ENCODE peak calls at places on chromosomes 16 and 17, in five cellular contexts. One of them, this sample, is unnamed.

GRCh38 chr17:15652960-15653359 is 31.2 kb downstream of the TRIM16 start:
- DNase-seq in tibial nerve: no peak
- DNase-seq in GM12878: no peak
- DNase-seq in heart right ventricle: no peak
- DNase-seq in cardiac muscle cell: no peak
- DNase-seq in this sample: no peak

GRCh38 chr16:4752351-4753100 is 14.4 kb downstream of the ZNF500 start:
- DNase-seq in tibial nerve: no peak
- DNase-seq in GM12878: no peak
- DNase-seq in heart right ventricle: no peak
- DNase-seq in cardiac muscle cell: no peak
- DNase-seq in this sample: no peak

GRCh38 chr17:49575524-49576120 is at the start of gene NXPH3:
- DNase-seq in tibial nerve: no peak
- DNase-seq in GM12878: no peak
- DNase-seq in heart right ventricle: peak; percentile 81
- DNase-seq in cardiac muscle cell: peak; percentile 85
- DNase-seq in this sample: peak; percentile 65

GRCh38 chr16:57667526-57668258 is 414 bp upstream of the ADGRG3 start:
- DNase-seq in tibial nerve: no peak
- DNase-seq in GM12878: no peak
- DNase-seq in heart right ventricle: no peak
- DNase-seq in cardiac muscle cell: no peak
- DNase-seq in this sample: peak; percentile 80

GRCh38 chr17:5399767-5400166 is 19.7 kb downstream of the NUP88 start:
- DNase-seq in tibial nerve: no peak
- DNase-seq in GM12878: no peak
- DNase-seq in heart right ventricle: no peak
- DNase-seq in cardiac muscle cell: no peak
- DNase-seq in this sample: no peak

GRCh38 chr17:22671110-22671509 is 978.8 kb downstream of the KCNJ18 start:
- DNase-seq in tibial nerve: no peak
- DNase-seq in GM12878: no peak
- DNase-seq in heart right ventricle: no peak
- DNase-seq in cardiac muscle cell: no peak
- DNase-seq in this sample: peak; percentile 13

GRCh38 chr16:66476328-66477027 is 49.4 kb downstream of the BEAN1 start:
- DNase-seq in tibial nerve: no peak
- DNase-seq in GM12878: no peak
- DNase-seq in heart right ventricle: no peak
- DNase-seq in cardiac muscle cell: no peak
- DNase-seq in this sample: no peak

GRCh38 chr17:78332991-78333390 is 26.9 kb downstream of the SOCS3 start:
- DNase-seq in tibial nerve: no peak
- DNase-seq in GM12878: no peak
- DNase-seq in heart right ventricle: no peak
- DNase-seq in cardiac muscle cell: no peak
- DNase-seq in this sample: no peak

GRCh38 chr17:67503184-67503583 is 126.1 kb downstream of the PITPNC1 start:
- DNase-seq in tibial nerve: no peak
- DNase-seq in GM12878: no peak
- DNase-seq in heart right ventricle: no peak
- DNase-seq in cardiac muscle cell: no peak
- DNase-seq in this sample: no peak

GRCh38 chr16:15907863-15908478 is 19.6 kb upstream of the CEP20 start:
- DNase-seq in tibial nerve: no peak
- DNase-seq in GM12878: peak; percentile 97
- DNase-seq in heart right ventricle: no peak
- DNase-seq in cardiac muscle cell: peak; percentile 42
- DNase-seq in this sample: peak; percentile 10

GRCh38 chr16:57115504-57116182 is 23.3 kb downstream of the CPNE2 start:
- DNase-seq in tibial nerve: no peak
- DNase-seq in GM12878: no peak
- DNase-seq in heart right ventricle: peak; percentile 80
- DNase-seq in cardiac muscle cell: no peak
- DNase-seq in this sample: no peak

GRCh38 chr16:14560523-14560922 is 69.5 kb downstream of the PARN start:
- DNase-seq in tibial nerve: no peak
- DNase-seq in GM12878: no peak
- DNase-seq in heart right ventricle: no peak
- DNase-seq in cardiac muscle cell: no peak
- DNase-seq in this sample: no peak

GRCh38 chr17:18070861-18071340 is 16.8 kb upstream of the DRG2 start:
- DNase-seq in tibial nerve: no peak
- DNase-seq in GM12878: no peak
- DNase-seq in heart right ventricle: no peak
- DNase-seq in cardiac muscle cell: peak; percentile 34
- DNase-seq in this sample: no peak

GRCh38 chr16:78072275-78072674 is 27.2 kb upstream of the WWOX start:
- DNase-seq in tibial nerve: no peak
- DNase-seq in GM12878: no peak
- DNase-seq in heart right ventricle: no peak
- DNase-seq in cardiac muscle cell: no peak
- DNase-seq in this sample: no peak

GRCh38 chr17:3916013-3916696 is at the start of gene P2RX1:
- DNase-seq in tibial nerve: no peak
- DNase-seq in GM12878: no peak
- DNase-seq in heart right ventricle: no peak
- DNase-seq in cardiac muscle cell: no peak
- DNase-seq in this sample: peak; percentile 86

GRCh38 chr17:68383443-68384321 is 73.6 kb downstream of the WIPI1 start:
- DNase-seq in tibial nerve: no peak
- DNase-seq in GM12878: no peak
- DNase-seq in heart right ventricle: no peak
- DNase-seq in cardiac muscle cell: no peak
- DNase-seq in this sample: no peak

GRCh38 chr16:85473909-85474640 is 139.0 kb upstream of the GSE1 start:
- DNase-seq in tibial nerve: no peak
- DNase-seq in GM12878: no peak
- DNase-seq in heart right ventricle: no peak
- DNase-seq in cardiac muscle cell: no peak
- DNase-seq in this sample: no peak

GRCh38 chr17:9239821-9240658 is 218.7 kb downstream of the NTN1 start:
- DNase-seq in tibial nerve: peak; percentile 62
- DNase-seq in GM12878: no peak
- DNase-seq in heart right ventricle: peak; percentile 82
- DNase-seq in cardiac muscle cell: peak; percentile 69
- DNase-seq in this sample: peak; percentile 75

GRCh38 chr16:86072328-86073102 is 173.6 kb downstream of the IRF8 start:
- DNase-seq in tibial nerve: peak; percentile 52
- DNase-seq in GM12878: no peak
- DNase-seq in heart right ventricle: peak; percentile 54
- DNase-seq in cardiac muscle cell: peak; percentile 82
- DNase-seq in this sample: peak; percentile 23

GRCh38 chr17:44324571-44325275 is at the start of gene SLC25A39:
- DNase-seq in tibial nerve: peak; percentile 91
- DNase-seq in GM12878: no peak
- DNase-seq in heart right ventricle: peak; percentile 97
- DNase-seq in cardiac muscle cell: peak; percentile 97
- DNase-seq in this sample: peak; percentile 100

GRCh38 chr17:29155235-29155965 is 24.8 kb downstream of the MYO18A start:
- DNase-seq in tibial nerve: no peak
- DNase-seq in GM12878: no peak
- DNase-seq in heart right ventricle: no peak
- DNase-seq in cardiac muscle cell: no peak
- DNase-seq in this sample: peak; percentile 73

GRCh38 chr16:10828851-10829331 is 10.3 kb upstream of the TVP23A start:
- DNase-seq in tibial nerve: peak; percentile 83
- DNase-seq in GM12878: no peak
- DNase-seq in heart right ventricle: peak; percentile 96
- DNase-seq in cardiac muscle cell: no peak
- DNase-seq in this sample: peak; percentile 94

GRCh38 chr16:87945351-87946042 is 5.7 kb upstream of the BANP start:
- DNase-seq in tibial nerve: peak; percentile 51
- DNase-seq in GM12878: no peak
- DNase-seq in heart right ventricle: peak; percentile 80
- DNase-seq in cardiac muscle cell: peak; percentile 42
- DNase-seq in this sample: peak; percentile 89

GRCh38 chr16:10946308-10946707 is 1.9 kb downstream of the CLEC16A start:
- DNase-seq in tibial nerve: no peak
- DNase-seq in GM12878: no peak
- DNase-seq in heart right ventricle: no peak
- DNase-seq in cardiac muscle cell: no peak
- DNase-seq in this sample: no peak

GRCh38 chr16:35131429-35131828 is 1672.0 kb downstream of the TP53TG3F start:
- DNase-seq in tibial nerve: no peak
- DNase-seq in GM12878: no peak
- DNase-seq in heart right ventricle: no peak
- DNase-seq in cardiac muscle cell: no peak
- DNase-seq in this sample: no peak

GRCh38 chr17:6677158-6677831 is 25.7 kb downstream of the C17orf100 start:
- DNase-seq in tibial nerve: no peak
- DNase-seq in GM12878: no peak
- DNase-seq in heart right ventricle: no peak
- DNase-seq in cardiac muscle cell: no peak
- DNase-seq in this sample: no peak

GRCh38 chr17:21078056-21078825 is 35.4 kb upstream of the USP22 start:
- DNase-seq in tibial nerve: no peak
- DNase-seq in GM12878: no peak
- DNase-seq in heart right ventricle: no peak
- DNase-seq in cardiac muscle cell: no peak
- DNase-seq in this sample: no peak

GRCh38 chr16:1991588-1992474 is 2.1 kb downstream of the SYNGR3 start:
- DNase-seq in tibial nerve: peak; percentile 78
- DNase-seq in GM12878: peak; percentile 37
- DNase-seq in heart right ventricle: peak; percentile 98
- DNase-seq in cardiac muscle cell: peak; percentile 93
- DNase-seq in this sample: peak; percentile 97

GRCh38 chr17:71338396-71338795 is 782.4 kb upstream of the SOX9 start:
- DNase-seq in tibial nerve: no peak
- DNase-seq in GM12878: no peak
- DNase-seq in heart right ventricle: no peak
- DNase-seq in cardiac muscle cell: no peak
- DNase-seq in this sample: no peak

DNA sequence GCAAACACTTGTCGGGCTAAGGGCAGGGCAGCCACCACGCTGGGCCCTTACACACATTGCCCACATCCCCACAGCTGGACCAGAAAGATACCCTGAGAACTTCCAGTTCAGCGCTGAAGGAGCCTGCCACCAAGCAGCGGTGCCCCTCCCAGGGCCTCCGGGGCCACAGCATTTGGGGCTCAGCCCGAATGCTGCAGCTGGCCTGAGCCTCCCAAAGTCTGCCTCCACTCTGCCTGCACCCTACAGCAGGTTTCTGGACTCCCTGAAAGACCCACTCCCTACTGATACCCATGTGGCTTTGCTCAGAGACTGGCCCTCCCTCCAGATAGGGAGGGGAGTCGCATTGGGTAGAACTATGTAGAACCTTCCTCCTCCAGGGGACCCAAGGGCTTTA is 1.5 kb downstream of the MCRIP1 start:
- DNase-seq in tibial nerve: no peak
- DNase-seq in GM12878: no peak
- DNase-seq in heart right ventricle: no peak
- DNase-seq in cardiac muscle cell: no peak
- DNase-seq in this sample: no peak
- H3K4me3 ChIP-seq in tibial nerve: peak overlapping the region; percentile 77
- H3K4me3 ChIP-seq in GM12878: peak overlapping the region; percentile 96
- H3K4me3 ChIP-seq in heart right ventricle: peak overlapping the region; percentile 91
- H3K4me3 ChIP-seq in cardiac muscle cell: no peak overlapping the region
- H3K4me3 ChIP-seq in this sample: peak overlapping the region; percentile 80

GRCh38 chr16:317583-317982 is 34.6 kb downstream of the PDIA2 start:
- DNase-seq in tibial nerve: no peak
- DNase-seq in GM12878: no peak
- DNase-seq in heart right ventricle: no peak
- DNase-seq in cardiac muscle cell: no peak
- DNase-seq in this sample: no peak

GRCh38 chr16:318628-319027 is 33.9 kb downstream of the AXIN1 start:
- DNase-seq in tibial nerve: no peak
- DNase-seq in GM12878: no peak
- DNase-seq in heart right ventricle: no peak
- DNase-seq in cardiac muscle cell: peak; percentile 40
- DNase-seq in this sample: no peak

GRCh38 chr16:314351-314750 is 31.4 kb downstream of the PDIA2 start:
- DNase-seq in tibial nerve: no peak
- DNase-seq in GM12878: no peak
- DNase-seq in heart right ventricle: no peak
- DNase-seq in cardiac muscle cell: no peak
- DNase-seq in this sample: no peak

GRCh38 chr16:320206-320605 is 32.3 kb downstream of the AXIN1 start:
- DNase-seq in tibial nerve: no peak
- DNase-seq in GM12878: no peak
- DNase-seq in heart right ventricle: no peak
- DNase-seq in cardiac muscle cell: no peak
- DNase-seq in this sample: no peak

DNA sequence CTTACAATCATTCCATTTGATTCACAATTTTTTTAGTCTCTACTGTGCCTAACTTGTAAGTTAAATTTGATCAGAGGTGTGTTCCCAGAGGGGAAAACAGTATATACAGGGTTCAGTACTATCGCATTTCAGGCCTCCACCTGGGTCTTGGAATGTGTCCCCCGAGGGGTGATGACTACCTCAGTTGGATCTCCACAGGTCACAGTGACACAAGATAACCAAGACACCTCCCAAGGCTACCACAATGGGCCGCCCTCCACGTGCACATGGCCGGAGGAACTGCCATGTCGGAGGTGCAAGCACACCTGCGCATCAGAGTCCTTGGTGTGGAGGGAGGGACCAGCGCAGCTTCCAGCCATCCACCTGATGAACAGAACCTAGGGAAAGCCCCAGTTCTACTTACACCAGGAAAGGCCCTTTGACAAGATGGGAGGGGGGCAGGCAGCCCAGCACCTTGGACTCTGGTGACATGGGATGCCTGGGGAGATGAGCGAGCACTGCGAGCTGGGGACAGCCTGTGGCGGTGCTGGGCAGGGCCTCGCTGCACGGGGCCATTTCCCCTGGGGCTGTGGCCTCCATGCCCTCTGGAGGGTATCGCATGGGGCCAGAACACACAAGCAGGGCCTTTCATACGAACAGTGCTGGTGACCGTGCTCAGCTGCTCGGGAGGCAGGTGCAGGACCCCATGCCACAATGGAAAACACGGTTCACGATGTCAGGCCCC is 33.9 kb downstream of the PDIA2 start:
- DNase-seq in tibial nerve: no peak
- DNase-seq in GM12878: no peak
- DNase-seq in heart right ventricle: no peak
- DNase-seq in cardiac muscle cell: no peak
- DNase-seq in this sample: no peak
- H3K36me3 ChIP-seq in tibial nerve: no peaks in the 10 kb centered on the region
- H3K36me3 ChIP-seq in GM12878: peaks cover 3% of the 10 kb centered on the region
- H3K36me3 ChIP-seq in heart right ventricle: peaks cover 44% of the 10 kb centered on the region
- H3K36me3 ChIP-seq in cardiac muscle cell: no peaks in the 10 kb centered on the region
- H3K36me3 ChIP-seq in this sample: no peaks in the 10 kb centered on the region

DNA sequence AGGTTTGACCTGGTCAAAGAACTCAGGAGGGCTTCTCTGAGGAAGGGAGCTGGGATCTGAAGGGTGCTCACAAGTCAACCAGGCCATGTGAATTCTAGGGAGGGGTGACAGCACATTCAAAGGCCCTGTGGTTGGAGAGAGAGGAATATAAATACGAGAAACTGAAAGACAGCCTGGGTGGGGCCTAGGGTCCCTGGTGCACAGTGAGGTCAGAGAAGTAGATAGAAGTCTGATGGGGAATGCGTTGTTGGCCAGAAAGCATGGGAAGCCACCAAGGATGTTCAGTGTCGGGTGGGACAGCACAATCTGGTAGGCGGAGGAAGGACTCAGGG is 210.9 kb downstream of the KATNIP start:
- DNase-seq in tibial nerve: no peak
- DNase-seq in GM12878: no peak
- DNase-seq in heart right ventricle: no peak
- DNase-seq in cardiac muscle cell: no peak
- DNase-seq in this sample: no peak
- H3K4me3 ChIP-seq in tibial nerve: no peak overlapping the region
- H3K4me3 ChIP-seq in GM12878: no peak overlapping the region
- H3K4me3 ChIP-seq in heart right ventricle: no peak overlapping the region
- H3K4me3 ChIP-seq in cardiac muscle cell: no peak overlapping the region
- H3K4me3 ChIP-seq in this sample: no peak overlapping the region

GRCh38 chr16:84054271-84054670 is 11.7 kb upstream of the SLC38A8 start:
- DNase-seq in tibial nerve: no peak
- DNase-seq in GM12878: no peak
- DNase-seq in heart right ventricle: no peak
- DNase-seq in cardiac muscle cell: no peak
- DNase-seq in this sample: peak; percentile 77
- H3K36me3 ChIP-seq in tibial nerve: no peaks in the 10 kb centered on the region
- H3K36me3 ChIP-seq in GM12878: peaks cover 23% of the 10 kb centered on the region
- H3K36me3 ChIP-seq in heart right ventricle: peaks cover 86% of the 10 kb centered on the region
- H3K36me3 ChIP-seq in cardiac muscle cell: peaks cover 19% of the 10 kb centered on the region
- H3K36me3 ChIP-seq in this sample: peaks cover 85% of the 10 kb centered on the region

This sample was measured in left lung.